ENCODE peak calls at places on chromosomes 7 and 10, in five cellular contexts. One of them, this sample, is unnamed. For H3K9me3, the result is how much of the 10 kb centered on the place peaks cover.

GRCh38 chr10:34290412-34291082 is 524.5 kb downstream of the PARD3 start:
- DNase-seq in A549: no peak
- DNase-seq in astrocyte: peak
- DNase-seq in keratinocyte: no peak
- DNase-seq in upper lobe of right lung: no peak
- DNase-seq in this sample: no peak

GRCh38 chr10:100996678-100997363 is 2.8 kb upstream of the LZTS2 start:
- DNase-seq in astrocyte: no peak
- DNase-seq in upper lobe of right lung: peak
- DNase-seq in A549: peak
- DNase-seq in keratinocyte: no peak
- DNase-seq in this sample: peak

GRCh38 chr10:46523119-46523880 is 33.2 kb downstream of the GPRIN2 start:
- DNase-seq in upper lobe of right lung: peak
- DNase-seq in keratinocyte: no peak
- DNase-seq in astrocyte: no peak
- DNase-seq in A549: peak
- DNase-seq in this sample: peak

GRCh38 chr10:103637855-103638561 is 144.5 kb downstream of the NEURL1 start:
- DNase-seq in keratinocyte: no peak
- DNase-seq in upper lobe of right lung: no peak
- DNase-seq in A549: no peak
- DNase-seq in astrocyte: peak
- DNase-seq in this sample: no peak

GRCh38 chr10:73983096-73984047 is 14.5 kb upstream of the VCL start:
- DNase-seq in upper lobe of right lung: no peak
- DNase-seq in A549: no peak
- DNase-seq in keratinocyte: no peak
- DNase-seq in astrocyte: no peak
- DNase-seq in this sample: no peak

GRCh38 chr10:87694011-87694794 is 34.5 kb downstream of the PAPSS2 start:
- DNase-seq in upper lobe of right lung: no peak
- DNase-seq in astrocyte: no peak
- DNase-seq in A549: no peak
- DNase-seq in keratinocyte: no peak
- DNase-seq in this sample: no peak

GRCh38 chr10:30170814-30171213 is 111.4 kb upstream of the JCAD start:
- DNase-seq in astrocyte: peak
- DNase-seq in keratinocyte: no peak
- DNase-seq in upper lobe of right lung: no peak
- DNase-seq in A549: no peak
- DNase-seq in this sample: no peak

GRCh38 chr10:6770846-6771245 is 190.8 kb upstream of the PRKCQ start:
- DNase-seq in upper lobe of right lung: no peak
- DNase-seq in astrocyte: peak
- DNase-seq in keratinocyte: no peak
- DNase-seq in A549: no peak
- DNase-seq in this sample: no peak

GRCh38 chr7:133053321-133053891 is 28.5 kb downstream of the CHCHD3 start:
- DNase-seq in astrocyte: peak
- DNase-seq in keratinocyte: peak
- DNase-seq in A549: peak
- DNase-seq in upper lobe of right lung: no peak
- DNase-seq in this sample: no peak

GRCh38 chr7:16926283-16926682 is 44.5 kb upstream of the AGR3 start:
- DNase-seq in astrocyte: peak
- DNase-seq in upper lobe of right lung: no peak
- DNase-seq in A549: no peak
- DNase-seq in keratinocyte: no peak
- DNase-seq in this sample: no peak

GRCh38 chr7:140667476-140667875 is 5.3 kb upstream of the ADCK2 start:
- DNase-seq in A549: no peak
- DNase-seq in astrocyte: no peak
- DNase-seq in upper lobe of right lung: no peak
- DNase-seq in keratinocyte: no peak
- DNase-seq in this sample: no peak

GRCh38 chr10:97701438-97702064 is 12.0 kb upstream of the MARVELD1 start:
- DNase-seq in upper lobe of right lung: no peak
- DNase-seq in astrocyte: peak
- DNase-seq in keratinocyte: peak
- DNase-seq in A549: peak
- DNase-seq in this sample: no peak

GRCh38 chr7:84238611-84239010 is 44.0 kb upstream of the SEMA3A start:
- DNase-seq in A549: no peak
- DNase-seq in upper lobe of right lung: no peak
- DNase-seq in keratinocyte: no peak
- DNase-seq in astrocyte: no peak
- DNase-seq in this sample: no peak

GRCh38 chr7:130882396-130882795 is 148.4 kb upstream of the KLF14 start:
- DNase-seq in A549: no peak
- DNase-seq in astrocyte: no peak
- DNase-seq in upper lobe of right lung: no peak
- DNase-seq in keratinocyte: no peak
- DNase-seq in this sample: no peak

GRCh38 chr10:128922172-128922571 is 544.9 kb upstream of the MGMT start:
- DNase-seq in A549: no peak
- DNase-seq in upper lobe of right lung: no peak
- DNase-seq in astrocyte: no peak
- DNase-seq in keratinocyte: no peak
- DNase-seq in this sample: no peak

GRCh38 chr7:12741951-12742575 is 54.6 kb downstream of the ARL4A start:
- DNase-seq in upper lobe of right lung: no peak
- DNase-seq in keratinocyte: no peak
- DNase-seq in A549: no peak
- DNase-seq in astrocyte: peak
- DNase-seq in this sample: no peak

GRCh38 chr10:132520147-132520811 is 17.3 kb upstream of the INPP5A start:
- DNase-seq in upper lobe of right lung: no peak
- DNase-seq in A549: no peak
- DNase-seq in astrocyte: peak
- DNase-seq in keratinocyte: no peak
- DNase-seq in this sample: peak

GRCh38 chr7:21946228-21946709 is 570 bp upstream of the CDCA7L start:
- DNase-seq in upper lobe of right lung: no peak
- DNase-seq in keratinocyte: no peak
- DNase-seq in astrocyte: no peak
- DNase-seq in A549: no peak
- DNase-seq in this sample: no peak

GRCh38 chr10:11793762-11794479 is 29.2 kb upstream of the PROSER2 start:
- DNase-seq in A549: peak
- DNase-seq in astrocyte: peak
- DNase-seq in keratinocyte: no peak
- DNase-seq in upper lobe of right lung: no peak
- DNase-seq in this sample: no peak

GRCh38 chr7:157634401-157635147 is 297.8 kb downstream of the DNAJB6 start:
- DNase-seq in upper lobe of right lung: peak
- DNase-seq in A549: no peak
- DNase-seq in astrocyte: no peak
- DNase-seq in keratinocyte: no peak
- DNase-seq in this sample: no peak
- H3K9me3 ChIP-seq in upper lobe of right lung: under half
- H3K9me3 ChIP-seq in A549: under half
- H3K9me3 ChIP-seq in astrocyte: under half
- H3K9me3 ChIP-seq in keratinocyte: under half
- H3K9me3 ChIP-seq in this sample: under half

DNA sequence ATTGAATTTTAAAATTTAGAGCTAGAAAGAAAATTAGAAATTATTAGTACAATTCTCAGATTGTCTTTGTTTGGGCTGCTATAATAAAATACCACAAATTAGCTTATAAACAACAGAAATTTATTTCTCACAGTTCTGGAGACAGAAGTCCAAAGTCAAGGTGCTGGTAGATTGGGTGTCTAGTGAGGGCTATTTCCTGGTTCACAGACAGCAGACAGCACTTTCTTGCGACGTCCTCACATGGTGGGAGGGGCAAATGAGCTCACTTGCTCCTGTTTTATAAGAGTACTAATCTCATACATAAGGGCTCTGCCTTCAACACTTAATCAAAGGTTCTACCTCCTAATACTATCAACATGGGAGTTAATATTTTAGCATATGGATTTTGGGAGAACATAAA is 134.1 kb downstream of the MDFIC start:
- DNase-seq in keratinocyte: no peak
- DNase-seq in astrocyte: no peak
- DNase-seq in upper lobe of right lung: no peak
- DNase-seq in A549: no peak
- DNase-seq in this sample: no peak
- H3K9me3 ChIP-seq in keratinocyte: under half
- H3K9me3 ChIP-seq in astrocyte: under half
- H3K9me3 ChIP-seq in upper lobe of right lung: under half
- H3K9me3 ChIP-seq in A549: under half
- H3K9me3 ChIP-seq in this sample: under half

GRCh38 chr7:56483861-56484550 is 367.8 kb upstream of the NUPR2 start:
- DNase-seq in keratinocyte: no peak
- DNase-seq in astrocyte: no peak
- DNase-seq in A549: no peak
- DNase-seq in upper lobe of right lung: no peak
- DNase-seq in this sample: no peak

GRCh38 chr7:56474271-56474670 is 358.1 kb upstream of the NUPR2 start:
- DNase-seq in A549: no peak
- DNase-seq in upper lobe of right lung: no peak
- DNase-seq in keratinocyte: no peak
- DNase-seq in astrocyte: no peak
- DNase-seq in this sample: no peak

GRCh38 chr7:56483153-56483552 is 366.9 kb upstream of the NUPR2 start:
- DNase-seq in astrocyte: no peak
- DNase-seq in keratinocyte: no peak
- DNase-seq in upper lobe of right lung: no peak
- DNase-seq in A549: no peak
- DNase-seq in this sample: no peak

GRCh38 chr7:56479136-56479535 is 362.9 kb upstream of the NUPR2 start:
- DNase-seq in keratinocyte: no peak
- DNase-seq in A549: no peak
- DNase-seq in upper lobe of right lung: no peak
- DNase-seq in astrocyte: no peak
- DNase-seq in this sample: no peak

DNA sequence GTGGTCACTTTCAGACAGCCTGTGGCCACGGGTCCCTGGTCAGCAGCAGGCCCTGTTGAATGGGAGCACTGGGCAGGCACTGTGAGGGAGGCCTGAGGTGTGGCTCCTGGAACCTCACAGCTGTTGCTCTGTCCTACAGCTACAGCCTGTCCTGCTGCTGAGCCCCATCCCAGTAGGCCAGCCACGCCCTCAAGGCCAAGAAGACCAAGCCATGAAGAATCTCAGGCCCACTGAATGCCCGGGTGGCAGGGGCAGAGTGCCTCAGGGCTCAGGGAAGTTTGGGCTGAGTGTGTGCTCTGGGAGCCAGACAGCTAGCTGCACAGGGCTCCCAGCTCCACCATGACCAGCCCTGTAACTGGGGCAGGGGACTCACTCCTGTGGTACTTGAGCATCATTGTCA is 363.5 kb upstream of the NUPR2 start:
- DNase-seq in astrocyte: no peak
- DNase-seq in keratinocyte: no peak
- DNase-seq in upper lobe of right lung: no peak
- DNase-seq in A549: no peak
- DNase-seq in this sample: no peak
- H3K9me3 ChIP-seq in astrocyte: under half
- H3K9me3 ChIP-seq in keratinocyte: under half
- H3K9me3 ChIP-seq in upper lobe of right lung: under half
- H3K9me3 ChIP-seq in A549: under half
- H3K9me3 ChIP-seq in this sample: half or more

DNA sequence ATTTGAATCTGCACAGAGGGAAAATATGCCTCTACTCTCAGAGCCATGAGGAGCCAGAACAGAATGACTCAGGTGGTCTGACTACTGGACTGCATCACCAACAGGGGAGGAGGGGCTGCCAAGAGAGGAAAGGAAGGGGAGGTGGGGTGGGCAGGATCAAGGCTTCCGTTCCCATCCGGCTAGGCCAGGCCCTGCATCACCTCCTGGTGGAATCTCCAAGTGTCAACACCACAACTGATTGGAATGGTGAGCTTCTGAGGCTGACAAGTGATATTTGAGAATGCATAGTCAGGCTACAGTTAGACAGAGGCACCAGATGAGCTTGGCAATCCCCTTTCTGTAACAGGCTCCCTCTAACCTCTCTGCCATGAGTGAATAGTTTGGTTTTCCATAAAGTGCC is 10.4 kb upstream of the GPR26 start:
- DNase-seq in A549: no peak
- DNase-seq in keratinocyte: no peak
- DNase-seq in upper lobe of right lung: peak
- DNase-seq in astrocyte: no peak
- DNase-seq in this sample: peak
- H3K9me3 ChIP-seq in A549: under half
- H3K9me3 ChIP-seq in keratinocyte: under half
- H3K9me3 ChIP-seq in upper lobe of right lung: under half
- H3K9me3 ChIP-seq in astrocyte: under half
- H3K9me3 ChIP-seq in this sample: under half

GRCh38 chr7:157561523-157561785 is 224.7 kb downstream of the DNAJB6 start:
- DNase-seq in A549: no peak
- DNase-seq in upper lobe of right lung: no peak
- DNase-seq in astrocyte: no peak
- DNase-seq in keratinocyte: no peak
- DNase-seq in this sample: no peak
- H3K9me3 ChIP-seq in A549: under half
- H3K9me3 ChIP-seq in upper lobe of right lung: under half
- H3K9me3 ChIP-seq in astrocyte: under half
- H3K9me3 ChIP-seq in keratinocyte: under half
- H3K9me3 ChIP-seq in this sample: under half

GRCh38 chr7:93108003-93108402 is 9.8 kb downstream of the SAMD9 start:
- DNase-seq in astrocyte: no peak
- DNase-seq in A549: no peak
- DNase-seq in keratinocyte: no peak
- DNase-seq in upper lobe of right lung: no peak
- DNase-seq in this sample: no peak
- H3K9me3 ChIP-seq in astrocyte: under half
- H3K9me3 ChIP-seq in A549: under half
- H3K9me3 ChIP-seq in keratinocyte: under half
- H3K9me3 ChIP-seq in upper lobe of right lung: under half
- H3K9me3 ChIP-seq in this sample: half or more

GRCh38 chr10:123855013-123855684 is 36.5 kb downstream of the CPXM2 start:
- DNase-seq in keratinocyte: no peak
- DNase-seq in astrocyte: no peak
- DNase-seq in A549: no peak
- DNase-seq in upper lobe of right lung: no peak
- DNase-seq in this sample: no peak
- H3K9me3 ChIP-seq in keratinocyte: under half
- H3K9me3 ChIP-seq in astrocyte: under half
- H3K9me3 ChIP-seq in A549: under half
- H3K9me3 ChIP-seq in upper lobe of right lung: under half
- H3K9me3 ChIP-seq in this sample: under half

GRCh38 chr7:136259074-136259473 is 281.9 kb upstream of the MTPN start:
- DNase-seq in keratinocyte: no peak
- DNase-seq in A549: no peak
- DNase-seq in upper lobe of right lung: no peak
- DNase-seq in astrocyte: no peak
- DNase-seq in this sample: no peak
- H3K9me3 ChIP-seq in keratinocyte: under half
- H3K9me3 ChIP-seq in A549: under half
- H3K9me3 ChIP-seq in upper lobe of right lung: under half
- H3K9me3 ChIP-seq in astrocyte: under half
- H3K9me3 ChIP-seq in this sample: under half

GRCh38 chr7:149568218-149568617 is 70.6 kb upstream of the ZNF746 start:
- DNase-seq in A549: no peak
- DNase-seq in astrocyte: no peak
- DNase-seq in keratinocyte: no peak
- DNase-seq in upper lobe of right lung: no peak
- DNase-seq in this sample: no peak
- H3K9me3 ChIP-seq in A549: under half
- H3K9me3 ChIP-seq in astrocyte: under half
- H3K9me3 ChIP-seq in keratinocyte: under half
- H3K9me3 ChIP-seq in upper lobe of right lung: under half
- H3K9me3 ChIP-seq in this sample: under half